ENCODE peak calls at places on chromosomes 6 and 20, in eight cellular contexts. One of them, this sample, is unnamed.

GRCh38 chr6:40302856-40303449 is 284.2 kb downstream of the LRFN2 start:
- DNase-seq in nucleus accumbens: no peak
- DNase-seq in HTR-8/SVneo: no peak
- DNase-seq in T-helper 17 cell: no peak
- DNase-seq in MCF 10A: no peak
- DNase-seq in HEK293T: no peak
- DNase-seq in activated CD4-positive, alpha-beta T cell treated with anti-CD3 and anti-CD28 coated beads for 24 hours: no peak
- DNase-seq in kidney glomerular epithelial cell: no peak
- DNase-seq in this sample: no peak

GRCh38 chr6:35392111-35392702 is 49.8 kb downstream of the PPARD start:
- DNase-seq in kidney glomerular epithelial cell: no peak
- DNase-seq in MCF 10A: peak
- DNase-seq in HTR-8/SVneo: no peak
- DNase-seq in activated CD4-positive, alpha-beta T cell treated with anti-CD3 and anti-CD28 coated beads for 24 hours: no peak
- DNase-seq in T-helper 17 cell: no peak
- DNase-seq in nucleus accumbens: no peak
- DNase-seq in HEK293T: no peak
- DNase-seq in this sample: no peak

GRCh38 chr20:9301129-9302072 is 213.0 kb upstream of the LAMP5 start:
- DNase-seq in HEK293T: no peak
- DNase-seq in MCF 10A: peak
- DNase-seq in kidney glomerular epithelial cell: no peak
- DNase-seq in nucleus accumbens: no peak
- DNase-seq in HTR-8/SVneo: no peak
- DNase-seq in T-helper 17 cell: no peak
- DNase-seq in activated CD4-positive, alpha-beta T cell treated with anti-CD3 and anti-CD28 coated beads for 24 hours: no peak
- DNase-seq in this sample: no peak

GRCh38 chr6:111952821-111953535 is 79.7 kb upstream of the FYN start:
- DNase-seq in nucleus accumbens: no peak
- DNase-seq in HTR-8/SVneo: no peak
- DNase-seq in activated CD4-positive, alpha-beta T cell treated with anti-CD3 and anti-CD28 coated beads for 24 hours: no peak
- DNase-seq in kidney glomerular epithelial cell: peak
- DNase-seq in T-helper 17 cell: no peak
- DNase-seq in HEK293T: no peak
- DNase-seq in MCF 10A: peak
- DNase-seq in this sample: no peak

GRCh38 chr6:12012231-12012565 is at the start of gene HIVEP1:
- DNase-seq in MCF 10A: no peak
- DNase-seq in kidney glomerular epithelial cell: peak
- DNase-seq in nucleus accumbens: no peak
- DNase-seq in activated CD4-positive, alpha-beta T cell treated with anti-CD3 and anti-CD28 coated beads for 24 hours: peak
- DNase-seq in T-helper 17 cell: no peak
- DNase-seq in HTR-8/SVneo: no peak
- DNase-seq in HEK293T: peak
- DNase-seq in this sample: no peak

GRCh38 chr6:170553686-170554085 is 483 bp upstream of the TBP start:
- DNase-seq in kidney glomerular epithelial cell: peak
- DNase-seq in nucleus accumbens: no peak
- DNase-seq in HEK293T: peak
- DNase-seq in MCF 10A: no peak
- DNase-seq in T-helper 17 cell: no peak
- DNase-seq in activated CD4-positive, alpha-beta T cell treated with anti-CD3 and anti-CD28 coated beads for 24 hours: no peak
- DNase-seq in HTR-8/SVneo: peak
- DNase-seq in this sample: peak

GRCh38 chr20:58457083-58457680 is 58.0 kb downstream of the APCDD1L start:
- DNase-seq in T-helper 17 cell: no peak
- DNase-seq in HTR-8/SVneo: peak
- DNase-seq in kidney glomerular epithelial cell: no peak
- DNase-seq in activated CD4-positive, alpha-beta T cell treated with anti-CD3 and anti-CD28 coated beads for 24 hours: no peak
- DNase-seq in MCF 10A: peak
- DNase-seq in HEK293T: no peak
- DNase-seq in nucleus accumbens: no peak
- DNase-seq in this sample: no peak

GRCh38 chr6:36127462-36128016 is 2.8 kb upstream of the MAPK13 start:
- DNase-seq in nucleus accumbens: no peak
- DNase-seq in T-helper 17 cell: no peak
- DNase-seq in HTR-8/SVneo: peak
- DNase-seq in activated CD4-positive, alpha-beta T cell treated with anti-CD3 and anti-CD28 coated beads for 24 hours: no peak
- DNase-seq in HEK293T: no peak
- DNase-seq in kidney glomerular epithelial cell: peak
- DNase-seq in MCF 10A: peak
- DNase-seq in this sample: no peak

GRCh38 chr20:17895641-17896246 is 72.8 kb downstream of the SNX5 start:
- DNase-seq in activated CD4-positive, alpha-beta T cell treated with anti-CD3 and anti-CD28 coated beads for 24 hours: peak
- DNase-seq in nucleus accumbens: no peak
- DNase-seq in HTR-8/SVneo: no peak
- DNase-seq in MCF 10A: no peak
- DNase-seq in T-helper 17 cell: no peak
- DNase-seq in HEK293T: no peak
- DNase-seq in kidney glomerular epithelial cell: no peak
- DNase-seq in this sample: peak

GRCh38 chr6:109672827-109673226 is 18.2 kb downstream of the AK9 start:
- DNase-seq in kidney glomerular epithelial cell: no peak
- DNase-seq in activated CD4-positive, alpha-beta T cell treated with anti-CD3 and anti-CD28 coated beads for 24 hours: no peak
- DNase-seq in nucleus accumbens: no peak
- DNase-seq in HTR-8/SVneo: no peak
- DNase-seq in MCF 10A: no peak
- DNase-seq in HEK293T: no peak
- DNase-seq in T-helper 17 cell: no peak
- DNase-seq in this sample: no peak

GRCh38 chr20:22861231-22861980 is 173.7 kb upstream of the SSTR4 start:
- DNase-seq in kidney glomerular epithelial cell: peak
- DNase-seq in T-helper 17 cell: no peak
- DNase-seq in HEK293T: no peak
- DNase-seq in MCF 10A: no peak
- DNase-seq in activated CD4-positive, alpha-beta T cell treated with anti-CD3 and anti-CD28 coated beads for 24 hours: no peak
- DNase-seq in nucleus accumbens: no peak
- DNase-seq in HTR-8/SVneo: no peak
- DNase-seq in this sample: no peak

GRCh38 chr6:112956696-112957525 is 609.8 kb downstream of the RFPL4B start:
- DNase-seq in T-helper 17 cell: no peak
- DNase-seq in nucleus accumbens: no peak
- DNase-seq in activated CD4-positive, alpha-beta T cell treated with anti-CD3 and anti-CD28 coated beads for 24 hours: no peak
- DNase-seq in HTR-8/SVneo: no peak
- DNase-seq in kidney glomerular epithelial cell: peak
- DNase-seq in HEK293T: peak
- DNase-seq in MCF 10A: peak
- DNase-seq in this sample: peak

GRCh38 chr6:135812085-135812526 is 39.4 kb upstream of the PDE7B start:
- DNase-seq in kidney glomerular epithelial cell: no peak
- DNase-seq in nucleus accumbens: no peak
- DNase-seq in MCF 10A: peak
- DNase-seq in activated CD4-positive, alpha-beta T cell treated with anti-CD3 and anti-CD28 coated beads for 24 hours: no peak
- DNase-seq in HTR-8/SVneo: peak
- DNase-seq in HEK293T: no peak
- DNase-seq in T-helper 17 cell: no peak
- DNase-seq in this sample: no peak

GRCh38 chr6:106097368-106098231 is 11.5 kb downstream of the PRDM1 start:
- DNase-seq in kidney glomerular epithelial cell: no peak
- DNase-seq in nucleus accumbens: no peak
- DNase-seq in HEK293T: no peak
- DNase-seq in MCF 10A: peak
- DNase-seq in activated CD4-positive, alpha-beta T cell treated with anti-CD3 and anti-CD28 coated beads for 24 hours: no peak
- DNase-seq in T-helper 17 cell: peak
- DNase-seq in HTR-8/SVneo: no peak
- DNase-seq in this sample: no peak

GRCh38 chr6:112909781-112910180 is 562.7 kb downstream of the RFPL4B start:
- DNase-seq in nucleus accumbens: no peak
- DNase-seq in MCF 10A: peak
- DNase-seq in HEK293T: no peak
- DNase-seq in kidney glomerular epithelial cell: peak
- DNase-seq in T-helper 17 cell: no peak
- DNase-seq in activated CD4-positive, alpha-beta T cell treated with anti-CD3 and anti-CD28 coated beads for 24 hours: no peak
- DNase-seq in HTR-8/SVneo: no peak
- DNase-seq in this sample: no peak

GRCh38 chr6:148884461-148884860 is 137.6 kb downstream of the UST start:
- DNase-seq in T-helper 17 cell: no peak
- DNase-seq in nucleus accumbens: no peak
- DNase-seq in activated CD4-positive, alpha-beta T cell treated with anti-CD3 and anti-CD28 coated beads for 24 hours: no peak
- DNase-seq in MCF 10A: no peak
- DNase-seq in HTR-8/SVneo: no peak
- DNase-seq in kidney glomerular epithelial cell: no peak
- DNase-seq in HEK293T: no peak
- DNase-seq in this sample: no peak

GRCh38 chr20:63941282-63942060 is 14.7 kb downstream of the UCKL1 start:
- DNase-seq in activated CD4-positive, alpha-beta T cell treated with anti-CD3 and anti-CD28 coated beads for 24 hours: peak
- DNase-seq in HEK293T: peak
- DNase-seq in nucleus accumbens: no peak
- DNase-seq in T-helper 17 cell: peak
- DNase-seq in MCF 10A: peak
- DNase-seq in HTR-8/SVneo: no peak
- DNase-seq in kidney glomerular epithelial cell: no peak
- DNase-seq in this sample: no peak

GRCh38 chr6:99819853-99820252 is 174.2 kb downstream of the MCHR2 start:
- DNase-seq in nucleus accumbens: no peak
- DNase-seq in HTR-8/SVneo: no peak
- DNase-seq in MCF 10A: no peak
- DNase-seq in T-helper 17 cell: no peak
- DNase-seq in activated CD4-positive, alpha-beta T cell treated with anti-CD3 and anti-CD28 coated beads for 24 hours: no peak
- DNase-seq in HEK293T: no peak
- DNase-seq in kidney glomerular epithelial cell: no peak
- DNase-seq in this sample: no peak

GRCh38 chr6:155190667-155191066 is 73.1 kb upstream of the CLDN20 start:
- DNase-seq in activated CD4-positive, alpha-beta T cell treated with anti-CD3 and anti-CD28 coated beads for 24 hours: no peak
- DNase-seq in HEK293T: no peak
- DNase-seq in HTR-8/SVneo: no peak
- DNase-seq in nucleus accumbens: no peak
- DNase-seq in MCF 10A: no peak
- DNase-seq in kidney glomerular epithelial cell: no peak
- DNase-seq in T-helper 17 cell: no peak
- DNase-seq in this sample: no peak

GRCh38 chr6:35052694-35053565 is 88.2 kb downstream of the TCP11 start:
- DNase-seq in MCF 10A: no peak
- DNase-seq in kidney glomerular epithelial cell: no peak
- DNase-seq in nucleus accumbens: peak
- DNase-seq in HEK293T: no peak
- DNase-seq in HTR-8/SVneo: no peak
- DNase-seq in activated CD4-positive, alpha-beta T cell treated with anti-CD3 and anti-CD28 coated beads for 24 hours: no peak
- DNase-seq in T-helper 17 cell: no peak
- DNase-seq in this sample: peak

GRCh38 chr6:56040875-56041274 is 165.5 kb upstream of the BMP5 start:
- DNase-seq in nucleus accumbens: no peak
- DNase-seq in kidney glomerular epithelial cell: no peak
- DNase-seq in T-helper 17 cell: no peak
- DNase-seq in HTR-8/SVneo: no peak
- DNase-seq in HEK293T: no peak
- DNase-seq in activated CD4-positive, alpha-beta T cell treated with anti-CD3 and anti-CD28 coated beads for 24 hours: no peak
- DNase-seq in MCF 10A: no peak
- DNase-seq in this sample: no peak

GRCh38 chr20:64024141-64024990 is 11.6 kb upstream of the C20orf204 start:
- DNase-seq in HTR-8/SVneo: no peak
- DNase-seq in MCF 10A: no peak
- DNase-seq in T-helper 17 cell: no peak
- DNase-seq in nucleus accumbens: no peak
- DNase-seq in HEK293T: no peak
- DNase-seq in kidney glomerular epithelial cell: no peak
- DNase-seq in activated CD4-positive, alpha-beta T cell treated with anti-CD3 and anti-CD28 coated beads for 24 hours: no peak
- DNase-seq in this sample: no peak

This sample was measured in occipital lobe.